ENCODE peak calls at places on chromosomes 3 and 15, in six cellular contexts. R is EH; F is AG10803; U is AG09309; N is activated CD8-positive, alpha-beta T cell treated with anti-CD3 and anti-CD28 coated beads, Interleukin-2, amount 10 ng/mL, durations not matched to agents 7 days and 5 days; J is adrenal gland. I is an unnamed sample.

GRCh38 chr15:29570931-29571727 is 251.1 kb downstream of the TJP1 start:
- DNase-seq in J (no peak), U (no peak), R (peak), F (no peak), N (no peak), I (no peak)

GRCh38 chr3:181700168-181701087 is 11.3 kb upstream of the SOX2 start:
- DNase-seq in N (peak), J (peak), R (peak), F (peak), U (peak), I (no peak)

GRCh38 chr3:105584351-105584790 is 217.7 kb downstream of the ALCAM start:
- DNase-seq in R (peak), F (peak), J (no peak), U (no peak), N (no peak), I (no peak)

GRCh38 chr15:64038878-64039277 is 7.4 kb downstream of the DAPK2 start:
- DNase-seq in U (no peak), F (no peak), N (no peak), J (no peak), R (no peak), I (no peak)

GRCh38 chr15:67331676-67332075 is 77.1 kb downstream of the IQCH start:
- DNase-seq in U (no peak), F (peak), R (peak), J (peak), N (no peak), I (no peak)

GRCh38 chr3:36650271-36650671 is 114.1 kb downstream of the DCLK3 start:
- DNase-seq in J (no peak), F (peak), U (no peak), R (peak), N (no peak), I (no peak)

GRCh38 chr3:126487151-126487771 is 11.6 kb upstream of the ZXDC start:
- DNase-seq in N (peak), F (peak), R (peak), J (peak), U (no peak), I (peak)

GRCh38 chr3:28745436-28745835 is 396.8 kb upstream of the AZI2 start:
- DNase-seq in U (no peak), J (no peak), R (peak), F (peak), N (no peak), I (no peak)

GRCh38 chr3:48644898-48645760 is 9.9 kb upstream of the SLC26A6 start:
- DNase-seq in J (no peak), R (no peak), U (no peak), F (no peak), N (no peak), I (no peak)

GRCh38 chr3:153219147-153219546 is 57.1 kb downstream of the RAP2B start:
- DNase-seq in J (no peak), F (peak), R (peak), N (no peak), U (no peak), I (no peak)

GRCh38 chr15:40942337-40942854 is 10.9 kb upstream of the CHAC1 start:
- DNase-seq in J (no peak), F (peak), R (peak), U (no peak), N (no peak), I (no peak)

GRCh38 chr15:31887246-31887645 is 143.1 kb upstream of the CHRNA7 start:
- DNase-seq in F (no peak), U (no peak), J (no peak), R (no peak), N (no peak), I (no peak)

GRCh38 chr3:126562737-126563276 is 4.1 kb upstream of the C3orf22 start:
- DNase-seq in R (no peak), N (no peak), U (no peak), F (no peak), J (no peak), I (no peak)

GRCh38 chr3:149371001-149371722 is 6.3 kb downstream of the TM4SF1 start:
- DNase-seq in R (peak), N (no peak), J (no peak), U (no peak), F (peak), I (no peak)

GRCh38 chr3:182686033-182686886 is 107.0 kb upstream of the ATP11B start:
- DNase-seq in F (no peak), N (no peak), R (no peak), J (no peak), U (no peak), I (no peak)

GRCh38 chr3:57793737-57794187 is 37.7 kb downstream of the SLMAP start:
- DNase-seq in J (no peak), N (no peak), F (no peak), U (no peak), R (peak), I (no peak)

GRCh38 chr3:126128504-126129407 is 44.8 kb upstream of the SLC41A3 start:
- DNase-seq in J (peak), U (no peak), F (no peak), R (no peak), N (no peak), I (peak)

GRCh38 chr15:57550640-57551039 is 41.1 kb upstream of the MYZAP start:
- DNase-seq in N (no peak), J (no peak), F (no peak), R (no peak), U (no peak), I (no peak)

GRCh38 chr3:11600501-11601282 is 43.0 kb downstream of the VGLL4 start:
- DNase-seq in U (peak), J (peak), R (peak), F (peak), N (no peak), I (no peak)

GRCh38 chr3:81790117-81790516 is 28.7 kb upstream of the GBE1 start:
- DNase-seq in N (no peak), F (no peak), J (no peak), U (no peak), R (no peak), I (no peak)

GRCh38 chr3:194521514-194522260 is 34.9 kb upstream of the ATP13A3 start:
- DNase-seq in J (no peak), R (peak), N (no peak), F (peak), U (no peak), I (no peak)

GRCh38 chr3:51379301-51379700 is 5.8 kb upstream of the MANF start:
- DNase-seq in F (no peak), R (no peak), U (no peak), J (no peak), N (no peak), I (peak)

GRCh38 chr15:71566226-71566625 is 244.1 kb upstream of the NR2E3 start:
- DNase-seq in U (no peak), R (no peak), J (no peak), N (no peak), F (no peak), I (no peak)

GRCh38 chr3:177594096-177594495 is 396.8 kb upstream of the TBL1XR1 start:
- DNase-seq in J (no peak), N (no peak), R (no peak), U (no peak), F (no peak), I (no peak)

GRCh38 chr3:13098605-13099004 is 25.4 kb upstream of the IQSEC1 start:
- DNase-seq in R (no peak), U (no peak), J (no peak), F (no peak), N (no peak), I (no peak)

GRCh38 chr3:46852839-46853355 is 10.3 kb downstream of the MYL3 start:
- DNase-seq in N (no peak), J (peak), F (no peak), R (no peak), U (no peak), I (peak)

GRCh38 chr3:56323986-56324420 is 144.3 kb downstream of the ERC2 start:
- DNase-seq in U (peak), R (peak), J (peak), F (peak), N (no peak), I (no peak)

GRCh38 chr3:107962015-107962414 is 128.8 kb downstream of the CD47 start:
- DNase-seq in U (no peak), F (no peak), R (no peak), N (no peak), J (no peak), I (no peak)

GRCh38 chr3:182122779-182123178 is 411.1 kb downstream of the SOX2 start:
- DNase-seq in J (no peak), U (no peak), N (no peak), R (no peak), F (no peak), I (no peak)

GRCh38 chr3:7241584-7242302 is 380.8 kb downstream of the GRM7 start:
- DNase-seq in U (no peak), F (no peak), J (no peak), N (no peak), R (no peak), I (no peak)

GRCh38 chr3:115399751-115400150 is 223.6 kb upstream of the GAP43 start:
- DNase-seq in U (no peak), J (no peak), N (no peak), F (no peak), R (no peak), I (no peak)

GRCh38 chr3:123328851-123329635 is 119.8 kb downstream of the ADCY5 start:
- DNase-seq in N (peak), J (peak), R (peak), F (peak), U (no peak), I (peak)

GRCh38 chr3:143433787-143434378 is 314.3 kb downstream of the CHST2 start:
- DNase-seq in N (no peak), R (no peak), J (no peak), F (no peak), U (no peak), I (no peak)

GRCh38 chr3:180961087-180961486 is 28.4 kb downstream of the DNAJC19 start:
- DNase-seq in N (no peak), J (no peak), R (no peak), F (no peak), U (no peak), I (no peak)

GRCh38 chr15:92149469-92149868 is 244.2 kb upstream of the ST8SIA2 start:
- DNase-seq in J (no peak), F (peak), R (peak), U (no peak), N (no peak), I (no peak)

GRCh38 chr3:192212979-192213378 is 514.4 kb downstream of the FGF12 start:
- DNase-seq in F (no peak), N (no peak), R (no peak), U (no peak), J (no peak), I (no peak)

GRCh38 chr3:169966951-169967915 is 626 bp downstream of the SEC62 start:
- DNase-seq in R (peak), U (no peak), F (peak), J (peak), N (peak), I (no peak)

I was measured in spleen.